ENCODE peak calls at places on chromosomes 5 and 9, in nine cellular contexts. R, S, B, E, W, I, P, J and K are unnamed samples.

GRCh38 chr9:79623799-79624721 is 52.3 kb downstream of the TLE4 start:
- DNase-seq in P (no peak), B (peak; percentile 49), E (peak; percentile 79), I (peak; percentile 63), R (peak; percentile 38), W (no peak), S (no peak), J (no peak), K (no peak)

GRCh38 chr9:137313956-137314560 is 12.0 kb upstream of the NRARP start:
- DNase-seq in W (no peak), E (no peak), R (no peak), P (no peak), J (peak; percentile 75), I (peak; percentile 52), B (peak; percentile 20), S (peak; percentile 22), K (no peak)

GRCh38 chr5:67020231-67020630 is 176.4 kb downstream of the CD180 start:
- DNase-seq in J (no peak), P (no peak), W (no peak), S (no peak), B (no peak), E (no peak), R (no peak), I (no peak), K (no peak)

GRCh38 chr5:180133971-180134508 is 62.5 kb upstream of the RNF130 start:
- DNase-seq in J (no peak), B (no peak), P (no peak), R (no peak), E (no peak), W (no peak), I (no peak), S (peak; percentile 9), K (peak; percentile 90)

GRCh38 chr5:139294372-139295165 is 1.0 kb downstream of the MATR3 start:
- DNase-seq in I (peak; percentile 88), B (peak; percentile 91), R (peak; percentile 78), P (peak; percentile 87), S (peak; percentile 68), E (no peak), J (peak; percentile 95), W (peak; percentile 80), K (peak; percentile 94)

GRCh38 chr5:9715891-9716335 is 85.8 kb upstream of the TAS2R1 start:
- DNase-seq in I (no peak), W (no peak), P (no peak), R (no peak), S (no peak), E (no peak), J (no peak), B (no peak), K (peak; percentile 64)

GRCh38 chr5:180018661-180019060 is 52.9 kb downstream of the RNF130 start:
- DNase-seq in S (no peak), B (no peak), P (no peak), I (no peak), E (no peak), W (no peak), J (no peak), R (no peak), K (no peak)

GRCh38 chr5:111134080-111134479 is 41.9 kb downstream of the WDR36 start:
- DNase-seq in E (no peak), B (no peak), J (no peak), P (no peak), S (no peak), W (no peak), R (no peak), I (no peak), K (no peak)

GRCh38 chr9:87059740-87060139 is 112.4 kb upstream of the GAS1 start:
- DNase-seq in P (no peak), E (no peak), B (no peak), W (peak; percentile 57), I (no peak), S (no peak), J (no peak), R (no peak), K (no peak)

GRCh38 chr5:101977729-101978345 is 318.2 kb downstream of the SLCO4C1 start:
- DNase-seq in W (no peak), I (no peak), S (no peak), J (no peak), E (peak; percentile 9), R (no peak), B (peak; percentile 59), P (no peak), K (no peak)

GRCh38 chr9:78900500-78900899 is 603.6 kb downstream of the PSAT1 start:
- DNase-seq in S (no peak), W (no peak), E (no peak), B (no peak), R (no peak), J (no peak), P (no peak), I (no peak), K (no peak)

GRCh38 chr5:61653802-61654580 is 321.9 kb downstream of the ZSWIM6 start:
- DNase-seq in S (no peak), R (no peak), E (no peak), W (no peak), I (no peak), P (no peak), B (no peak), J (no peak), K (no peak)

GRCh38 chr9:35164711-35165110 is 2.9 kb downstream of the UNC13B start:
- DNase-seq in E (no peak), R (no peak), B (no peak), J (no peak), W (no peak), I (no peak), S (no peak), P (no peak), K (no peak)

GRCh38 chr9:4137234-4137633 is 162.6 kb downstream of the GLIS3 start:
- DNase-seq in W (no peak), S (no peak), E (no peak), B (peak; percentile 91), P (no peak), J (no peak), R (no peak), I (no peak), K (no peak)
- TF ChIP-seq EP300 in W (peak; percentile 10), S (no peak), E (no peak), B (peak; percentile 77), P (no peak), J (peak; percentile 25), R (no peak), I (no peak), K (no peak)

DNA sequence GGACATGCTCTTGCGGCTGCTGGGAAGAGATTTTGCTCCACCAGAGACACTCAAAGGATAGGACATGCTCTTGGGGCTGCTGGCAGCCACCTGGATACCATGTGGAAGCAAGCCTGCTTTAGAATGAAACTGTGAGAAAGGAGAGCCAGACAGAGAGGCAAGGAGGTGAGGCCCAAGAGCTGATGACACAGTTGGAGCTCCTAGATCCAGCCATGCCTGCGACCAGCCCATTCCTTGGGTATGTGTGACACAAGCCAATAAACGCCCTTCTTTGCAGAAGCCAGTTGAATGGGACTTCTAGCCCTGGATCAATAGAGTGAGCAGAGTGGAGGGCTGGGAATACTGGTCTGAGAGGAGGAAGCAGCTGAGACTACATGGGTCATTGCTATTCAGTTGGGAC is 69.6 kb downstream of the SMIM23 start:
- DNase-seq in J (no peak), E (no peak), P (no peak), S (no peak), I (no peak), R (no peak), B (no peak), W (no peak), K (no peak)
- H3K4me3 ChIP-seq in J (no peak overlapping the region), E (no peak overlapping the region), P (no peak overlapping the region), S (no peak overlapping the region), I (no peak overlapping the region), R (no peak overlapping the region), B (no peak overlapping the region), W (no peak overlapping the region), K (no peak overlapping the region)

DNA sequence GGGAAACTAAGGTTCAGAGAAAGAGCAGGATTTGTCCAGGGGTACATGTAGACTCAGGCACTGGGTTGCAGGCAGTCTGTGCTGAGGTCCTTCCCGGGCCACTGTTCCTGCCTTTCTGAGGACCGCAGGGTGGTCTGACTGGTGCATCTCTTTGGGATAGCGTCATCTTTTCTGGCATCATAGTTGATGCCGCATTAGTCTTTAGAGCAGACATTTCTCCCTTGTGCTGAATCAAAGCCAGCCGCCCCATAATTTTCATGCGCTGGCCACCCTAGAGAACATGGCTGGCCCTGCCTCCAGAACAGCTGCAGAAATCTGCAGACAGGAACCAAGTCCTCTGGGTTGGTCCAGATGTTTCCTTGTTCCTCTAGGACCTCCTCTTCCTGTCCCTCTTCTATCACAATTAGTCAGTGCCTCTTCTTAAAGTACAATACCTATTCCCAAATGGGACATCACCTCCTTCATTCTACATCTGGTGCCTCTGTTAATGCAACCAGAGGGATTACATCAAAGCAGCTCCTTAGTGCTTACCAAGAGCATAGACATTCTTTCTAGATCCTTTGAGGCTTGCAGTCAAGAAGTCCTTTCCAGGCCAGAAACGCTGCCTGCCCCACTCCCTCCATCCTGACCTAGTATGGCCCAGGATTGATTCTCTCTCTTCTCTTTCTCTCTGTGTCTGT is 42.1 kb upstream of the ORM1 start:
- DNase-seq in B (no peak), W (no peak), S (no peak), P (peak; percentile 30), I (peak; percentile 47), E (no peak), R (no peak), J (no peak), K (no peak)
- H3K4me1 ChIP-seq in B (peaks cover 76% of the 10 kb centered on the region), W (no peaks in the 10 kb centered on the region), S (no peaks in the 10 kb centered on the region), P (peaks cover 18% of the 10 kb centered on the region), I (no peaks in the 10 kb centered on the region), E (no peaks in the 10 kb centered on the region), R (no peaks in the 10 kb centered on the region), J (no peaks in the 10 kb centered on the region), K (no peaks in the 10 kb centered on the region)

GRCh38 chr5:151041577-151042268 is 21.3 kb downstream of the GPX3 start:
- DNase-seq in W (no peak), J (no peak), E (no peak), P (peak; percentile 21), R (no peak), I (no peak), B (no peak), S (no peak), K (no peak)

GRCh38 chr5:151038292-151038745 is 17.9 kb downstream of the GPX3 start:
- DNase-seq in B (no peak), R (no peak), W (no peak), P (no peak), J (no peak), I (no peak), S (no peak), E (no peak), K (no peak)

GRCh38 chr5:151038801-151039238 is 18.4 kb downstream of the GPX3 start:
- DNase-seq in R (no peak), P (no peak), W (no peak), B (no peak), E (no peak), J (no peak), S (no peak), I (no peak), K (no peak)

GRCh38 chr5:151039665-151040064 is 19.3 kb downstream of the GPX3 start:
- DNase-seq in P (no peak), S (no peak), J (no peak), R (no peak), B (no peak), W (no peak), I (no peak), E (no peak), K (no peak)

DNA sequence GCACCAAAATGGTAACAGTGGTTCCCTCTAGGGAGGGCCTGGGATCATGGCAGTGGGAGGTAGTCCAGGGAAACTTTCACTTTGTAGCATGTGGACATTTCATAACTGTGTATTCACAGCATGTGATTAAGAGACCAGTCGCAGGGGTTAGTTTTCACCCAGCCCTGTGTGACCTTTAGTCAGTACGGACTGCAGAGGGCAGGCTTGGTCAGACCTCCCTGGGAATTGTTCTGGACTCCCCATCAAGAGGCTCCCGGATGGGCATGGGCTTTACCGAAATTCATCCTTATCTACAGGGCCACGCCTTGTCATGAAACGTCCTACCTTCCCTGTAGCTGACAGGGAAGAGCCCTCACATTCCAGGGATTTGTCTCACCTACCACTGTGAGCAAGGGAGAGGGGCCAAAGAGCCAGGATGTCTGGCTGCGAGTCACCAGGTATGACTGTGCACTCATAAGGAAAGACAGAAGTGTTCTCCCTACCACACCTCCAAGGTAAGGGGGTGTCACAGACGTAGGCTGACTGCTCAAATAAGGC is 19.9 kb downstream of the GPX3 start:
- DNase-seq in S (no peak), J (no peak), P (no peak), I (no peak), R (no peak), B (peak; percentile 64), E (no peak), W (no peak), K (no peak)
- TF ChIP-seq EP300 in S (no peak), J (no peak), P (no peak), I (no peak), R (no peak), B (no peak), E (no peak), W (peak; percentile 56), K (no peak)